ENCODE peak calls at places on chromosome 22, in five cellular contexts. W is right atrium auricular region, J is left lung, P is DND-41, L is GM23338. I is an unnamed sample.

GRCh38 chr22:33561149-33561807 is 359.0 kb downstream of the LARGE1 start:
- DNase-seq in J (no peak), P (no peak), W (no peak), L (no peak), I (no peak)

GRCh38 chr22:23054531-23055257 is 15.6 kb upstream of the GNAZ start:
- DNase-seq in W (peak), J (no peak), P (no peak), L (no peak), I (no peak)

GRCh38 chr22:48720662-48721393 is 1106.8 kb downstream of the BRD1 start:
- DNase-seq in W (no peak), J (peak), L (no peak), P (no peak), I (no peak)

GRCh38 chr22:36369922-36370781 is 17.6 kb downstream of the MYH9 start:
- DNase-seq in L (no peak), W (no peak), J (peak), P (no peak), I (no peak)

GRCh38 chr22:43479311-43479710 is 67.5 kb downstream of the MPPED1 start:
- DNase-seq in J (peak), W (no peak), P (no peak), L (no peak), I (no peak)

GRCh38 chr22:20524004-20524481 is 16.6 kb downstream of the MED15 start:
- DNase-seq in P (peak), L (no peak), W (no peak), J (no peak), I (no peak)

GRCh38 chr22:20589614-20590476 is 82.4 kb downstream of the MED15 start:
- DNase-seq in L (no peak), J (peak), W (no peak), P (no peak), I (no peak)

GRCh38 chr22:43855431-43855830 is 6.9 kb downstream of the SULT4A1 start:
- DNase-seq in W (no peak), J (no peak), P (no peak), L (no peak), I (no peak)

GRCh38 chr22:33438273-33438672 is 380.1 kb upstream of the SYN3 start:
- DNase-seq in J (no peak), W (no peak), P (no peak), L (no peak), I (no peak)

GRCh38 chr22:44049369-44050231 is 25.5 kb downstream of the PARVB start:
- DNase-seq in L (no peak), W (no peak), J (peak), P (peak), I (no peak)

GRCh38 chr22:45210577-45211431 is 29.9 kb downstream of the KIAA0930 start:
- DNase-seq in W (no peak), L (no peak), J (peak), P (no peak), I (no peak)

GRCh38 chr22:42770448-42770726 is 49.7 kb upstream of the A4GALT start:
- DNase-seq in P (no peak), J (no peak), L (no peak), W (no peak), I (no peak)

GRCh38 chr22:46378499-46379300 is 43.2 kb downstream of the TRMU start:
- DNase-seq in L (no peak), W (no peak), J (peak), P (no peak), I (no peak)
- H3K27ac ChIP-seq in L (peak), W (no peak), J (peak), P (no peak), I (no peak)

GRCh38 chr22:41532908-41533825 is 11.1 kb downstream of the POLR3H start:
- DNase-seq in P (peak), L (peak), W (peak), J (peak), I (peak)
- TF ChIP-seq CTCF in P (peak), L (peak), W (peak), J (peak), I (peak)

GRCh38 chr22:41074466-41074865 is 17.9 kb upstream of the EP300 start:
- DNase-seq in L (no peak), J (no peak), P (no peak), W (no peak), I (no peak)

GRCh38 chr22:41074941-41075710 is 17.3 kb upstream of the EP300 start:
- DNase-seq in L (no peak), J (no peak), W (no peak), P (no peak), I (no peak)

GRCh38 chr22:41074061-41074460 is 18.3 kb upstream of the EP300 start:
- DNase-seq in L (no peak), W (no peak), J (no peak), P (no peak), I (no peak)

GRCh38 chr22:41075946-41076345 is 16.4 kb upstream of the EP300 start:
- DNase-seq in J (no peak), L (no peak), W (no peak), P (no peak), I (no peak)

DNA sequence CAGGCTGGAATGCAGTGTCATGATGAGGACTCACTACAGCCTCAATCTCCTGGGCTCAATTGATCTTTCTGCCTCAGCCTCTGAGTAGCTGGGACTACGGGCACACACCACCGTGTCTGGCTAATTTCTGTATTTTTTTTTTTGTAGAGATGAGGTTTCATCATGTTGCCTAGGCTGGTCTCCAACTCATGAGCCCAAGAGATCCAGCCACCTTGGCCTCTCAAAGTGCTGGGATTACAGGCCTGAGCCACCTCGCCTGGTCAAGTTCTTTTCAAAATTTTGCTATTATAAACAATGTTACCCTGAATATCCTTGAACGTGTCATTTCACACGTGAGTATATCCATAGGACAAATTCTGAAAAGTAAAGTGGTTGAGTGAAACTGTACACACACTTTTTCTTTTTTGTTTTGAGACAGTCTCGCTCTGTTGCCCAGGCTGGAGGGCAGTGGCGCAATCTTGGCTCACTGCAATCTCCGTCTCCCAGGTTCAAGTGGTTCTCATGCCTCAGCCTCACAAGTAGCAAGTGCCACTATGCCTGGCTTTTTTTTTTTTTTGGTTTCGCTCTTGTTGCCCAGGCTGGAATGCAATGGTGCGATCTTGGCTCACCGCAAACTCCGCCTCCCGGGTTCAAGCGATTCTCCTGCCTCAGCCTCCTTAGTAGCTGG is 21.6 kb upstream of the EP300 start:
- DNase-seq in J (no peak), L (no peak), W (no peak), P (no peak), I (no peak)
- H3K27ac ChIP-seq in J (peak), L (no peak), W (no peak), P (no peak), I (no peak)

GRCh38 chr22:27028093-27028492 is 370.7 kb downstream of the MIAT start:
- DNase-seq in J (no peak), P (no peak), W (no peak), L (no peak), I (no peak)

GRCh38 chr22:27029584-27030130 is 372.3 kb downstream of the MIAT start:
- DNase-seq in P (no peak), J (no peak), W (no peak), L (peak), I (no peak)

DNA sequence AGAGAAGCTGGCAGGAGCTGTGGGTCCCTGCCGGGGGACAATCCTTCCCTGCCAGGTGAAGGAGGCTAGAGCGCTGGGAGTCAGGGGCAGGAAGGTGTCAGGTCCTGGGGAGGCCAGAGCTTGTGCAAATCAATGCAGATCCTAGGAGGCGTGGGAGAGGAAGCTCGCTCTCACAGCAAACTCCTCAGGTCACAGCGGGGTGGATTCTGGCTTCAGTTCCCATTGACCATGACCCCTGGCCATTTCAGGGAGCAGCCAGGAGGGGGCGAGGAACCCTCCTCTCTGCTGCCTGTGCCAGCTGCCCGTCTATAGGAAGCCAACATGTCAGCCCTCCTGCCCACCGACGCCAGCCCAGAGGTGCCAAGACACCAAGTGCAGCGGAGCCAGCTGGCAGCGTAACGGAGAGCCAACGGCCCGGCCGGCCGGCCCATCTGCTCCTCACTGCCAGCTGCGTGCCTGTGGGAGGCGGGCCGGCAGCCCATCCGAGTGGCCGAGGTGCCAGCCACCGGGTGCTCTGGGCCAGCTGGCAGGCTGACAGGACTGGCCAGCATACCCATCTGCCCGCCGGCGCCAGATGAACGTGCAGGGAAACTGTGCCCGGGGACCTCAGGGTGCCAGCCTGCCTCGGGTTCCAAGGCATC is 374.9 kb downstream of the MIAT start:
- DNase-seq in L (peak), P (no peak), J (peak), W (no peak), I (no peak)
- TF ChIP-seq CTCF in L (peak), P (peak), J (no peak), W (no peak), I (no peak)